ENCODE peak calls at places on chromosomes 5 and 9, in nine cellular contexts. V, C, D, K, X, I, Z, W and B are unnamed samples.

GRCh38 chr5:140293091-140293996 is 9.6 kb downstream of the PFDN1 start:
- DNase-seq in C (no peak), Z (no peak), V (no peak), D (no peak), W (no peak), I (no peak), X (no peak), K (no peak), B (no peak)

GRCh38 chr5:38719916-38720315 is 125.9 kb upstream of the OSMR start:
- DNase-seq in Z (peak), W (no peak), D (no peak), X (no peak), V (no peak), K (no peak), C (no peak), I (no peak), B (no peak)

GRCh38 chr9:22148876-22149637 is 140.0 kb upstream of the CDKN2B start:
- DNase-seq in D (no peak), V (no peak), K (no peak), X (no peak), Z (no peak), I (no peak), C (no peak), W (no peak), B (no peak)

GRCh38 chr9:78707481-78707977 is 410.6 kb downstream of the PSAT1 start:
- DNase-seq in D (no peak), V (no peak), I (no peak), Z (peak), X (peak), K (no peak), W (no peak), C (no peak), B (peak)

GRCh38 chr5:84086517-84086916 is 298.2 kb downstream of the EDIL3 start:
- DNase-seq in Z (no peak), W (no peak), I (no peak), K (no peak), D (no peak), V (no peak), C (no peak), X (no peak), B (no peak)

GRCh38 chr9:77589046-77589795 is 58.9 kb downstream of the GNA14 start:
- DNase-seq in K (no peak), D (peak), C (no peak), Z (no peak), X (no peak), W (peak), V (no peak), I (no peak), B (no peak)

GRCh38 chr5:168023190-168023589 is 268.3 kb upstream of the WWC1 start:
- DNase-seq in K (no peak), X (no peak), W (no peak), Z (no peak), D (no peak), V (no peak), I (peak), C (no peak), B (no peak)

GRCh38 chr9:93467062-93467416 is 13.7 kb upstream of the FAM120AOS start:
- DNase-seq in C (no peak), K (no peak), D (peak), I (no peak), W (no peak), V (no peak), X (no peak), Z (no peak), B (no peak)

GRCh38 chr5:53479656-53480473 is 564 bp upstream of the FST start:
- DNase-seq in Z (no peak), V (peak), W (peak), X (no peak), K (peak), D (peak), I (peak), C (no peak), B (no peak)

GRCh38 chr5:169609716-169610115 is 26.1 kb downstream of the SPDL1 start:
- DNase-seq in K (no peak), D (no peak), X (no peak), W (no peak), V (no peak), I (no peak), C (no peak), Z (no peak), B (no peak)

GRCh38 chr5:13985736-13986418 is 41.4 kb upstream of the DNAH5 start:
- DNase-seq in I (no peak), K (no peak), Z (peak), C (no peak), V (no peak), W (no peak), D (peak), X (no peak), B (no peak)